ENCODE peak calls at places on chromosomes 2 and 18, in six cellular contexts. I, D, G, N, C and P are unnamed samples.

GRCh38 chr2:214895469-214895868 is 86.0 kb upstream of the BARD1 start:
- DNase-seq in C (no peak), I (no peak), D (no peak), N (no peak), G (no peak), P (no peak)

GRCh38 chr2:215383652-215384279 is 52.1 kb downstream of the FN1 start:
- DNase-seq in C (no peak), I (no peak), D (no peak), G (no peak), N (no peak), P (no peak)

GRCh38 chr2:19356545-19357382 is 1.7 kb downstream of the OSR1 start:
- DNase-seq in N (no peak), I (no peak), G (no peak), D (no peak), C (no peak), P (no peak)

GRCh38 chr2:227655454-227655853 is 11.2 kb upstream of the SCYGR5 start:
- DNase-seq in I (no peak), N (no peak), G (no peak), D (peak), C (peak), P (peak)

GRCh38 chr2:203238711-203239526 is at the start of gene CYP20A1:
- DNase-seq in G (peak), D (peak), N (peak), C (peak), I (peak), P (peak)

GRCh38 chr2:64697286-64698023 is 43.7 kb upstream of the SERTAD2 start:
- DNase-seq in G (no peak), D (no peak), C (no peak), N (no peak), I (no peak), P (no peak)

GRCh38 chr18:21955757-21956652 is 213.4 kb upstream of the GATA6 start:
- DNase-seq in G (peak), I (peak), N (peak), D (peak), C (no peak), P (peak)

GRCh38 chr2:44889118-44889517 is 52.4 kb upstream of the SIX3 start:
- DNase-seq in D (no peak), C (no peak), I (no peak), N (no peak), G (no peak), P (no peak)

GRCh38 chr18:13726972-13727331 is 479 bp downstream of the RNMT start:
- DNase-seq in N (peak), G (peak), D (peak), C (no peak), I (peak), P (peak)

GRCh38 chr2:143732931-143733330 is 603.7 kb downstream of the ARHGAP15 start:
- DNase-seq in D (no peak), N (no peak), I (no peak), C (no peak), G (no peak), P (no peak)

GRCh38 chr2:152542995-152543481 is 174.2 kb downstream of the PRPF40A start:
- DNase-seq in D (peak), I (peak), N (no peak), C (peak), G (no peak), P (no peak)

GRCh38 chr18:78766651-78767533 is 212.7 kb upstream of the SALL3 start:
- DNase-seq in I (no peak), C (no peak), D (no peak), G (no peak), N (no peak), P (no peak)

GRCh38 chr2:214019229-214019972 is 391.5 kb upstream of the VWC2L start:
- DNase-seq in I (no peak), D (peak), N (no peak), G (no peak), C (peak), P (peak)

GRCh38 chr2:166173263-166173662 is 45.4 kb upstream of the SCN1A start:
- DNase-seq in C (no peak), I (no peak), G (no peak), D (no peak), N (no peak), P (no peak)

GRCh38 chr2:205094031-205094430 is 548.8 kb downstream of the PARD3B start:
- DNase-seq in D (no peak), C (no peak), I (no peak), G (no peak), N (no peak), P (no peak)

GRCh38 chr18:12035481-12035880 is 54.2 kb downstream of the IMPA2 start:
- DNase-seq in D (no peak), I (no peak), G (no peak), N (no peak), C (no peak), P (no peak)

GRCh38 chr2:40466926-40467325 is 15.0 kb upstream of the SLC8A1 start:
- DNase-seq in I (no peak), G (no peak), D (no peak), C (no peak), N (no peak), P (no peak)

GRCh38 chr2:145158051-145158586 is 638.2 kb upstream of the ZEB2 start:
- DNase-seq in C (peak), G (no peak), I (no peak), D (peak), N (no peak), P (peak)

DNA sequence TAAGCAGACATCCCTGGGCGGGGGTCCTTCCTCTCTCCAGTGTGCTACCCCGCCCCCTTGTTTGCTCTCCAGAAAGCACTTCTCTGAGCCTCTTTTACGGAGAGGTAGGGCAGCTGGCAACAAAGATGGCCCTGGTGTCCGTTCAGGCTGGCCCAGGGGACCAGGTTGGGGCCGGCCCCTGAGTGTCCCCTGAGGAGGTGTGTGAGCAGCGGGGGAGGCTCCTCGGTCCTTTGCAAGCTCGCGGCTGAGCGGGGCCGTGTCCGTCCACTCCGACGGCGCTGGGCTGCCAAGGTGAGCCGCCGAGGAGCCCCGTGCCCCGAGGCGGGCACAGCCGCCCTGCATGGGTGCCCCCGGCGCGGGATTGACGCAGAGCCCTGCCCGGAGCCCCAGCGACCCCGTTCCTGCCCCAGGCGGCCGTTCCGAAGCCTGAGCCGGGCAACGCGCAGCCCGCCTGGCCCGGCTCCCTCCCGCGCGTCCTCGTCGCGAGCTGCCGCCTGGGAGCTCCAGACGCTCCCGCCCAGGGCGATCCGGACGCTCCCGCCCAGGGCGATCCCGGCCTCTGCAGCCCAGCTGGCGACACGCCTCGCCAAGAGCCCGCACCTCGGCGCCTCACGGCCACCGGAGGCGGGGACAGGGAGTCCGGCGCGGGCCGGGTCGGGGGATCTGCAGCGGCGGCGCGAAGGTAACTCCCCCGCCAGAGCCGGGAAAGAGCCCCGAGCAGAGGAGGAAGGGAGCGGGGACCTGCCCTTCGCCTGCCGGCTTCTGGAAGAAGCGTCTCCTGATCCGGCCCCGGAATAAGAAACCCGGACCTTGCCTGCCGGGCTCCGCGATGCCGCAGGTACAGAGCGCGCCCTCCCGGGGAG is at the start of gene PROKR1:
- DNase-seq in D (peak), C (no peak), N (peak), G (no peak), I (peak), P (peak)
- TF ChIP-seq CTCF in D (no peak), C (no peak), N (no peak), G (no peak), I (no peak), P (no peak)

DNA sequence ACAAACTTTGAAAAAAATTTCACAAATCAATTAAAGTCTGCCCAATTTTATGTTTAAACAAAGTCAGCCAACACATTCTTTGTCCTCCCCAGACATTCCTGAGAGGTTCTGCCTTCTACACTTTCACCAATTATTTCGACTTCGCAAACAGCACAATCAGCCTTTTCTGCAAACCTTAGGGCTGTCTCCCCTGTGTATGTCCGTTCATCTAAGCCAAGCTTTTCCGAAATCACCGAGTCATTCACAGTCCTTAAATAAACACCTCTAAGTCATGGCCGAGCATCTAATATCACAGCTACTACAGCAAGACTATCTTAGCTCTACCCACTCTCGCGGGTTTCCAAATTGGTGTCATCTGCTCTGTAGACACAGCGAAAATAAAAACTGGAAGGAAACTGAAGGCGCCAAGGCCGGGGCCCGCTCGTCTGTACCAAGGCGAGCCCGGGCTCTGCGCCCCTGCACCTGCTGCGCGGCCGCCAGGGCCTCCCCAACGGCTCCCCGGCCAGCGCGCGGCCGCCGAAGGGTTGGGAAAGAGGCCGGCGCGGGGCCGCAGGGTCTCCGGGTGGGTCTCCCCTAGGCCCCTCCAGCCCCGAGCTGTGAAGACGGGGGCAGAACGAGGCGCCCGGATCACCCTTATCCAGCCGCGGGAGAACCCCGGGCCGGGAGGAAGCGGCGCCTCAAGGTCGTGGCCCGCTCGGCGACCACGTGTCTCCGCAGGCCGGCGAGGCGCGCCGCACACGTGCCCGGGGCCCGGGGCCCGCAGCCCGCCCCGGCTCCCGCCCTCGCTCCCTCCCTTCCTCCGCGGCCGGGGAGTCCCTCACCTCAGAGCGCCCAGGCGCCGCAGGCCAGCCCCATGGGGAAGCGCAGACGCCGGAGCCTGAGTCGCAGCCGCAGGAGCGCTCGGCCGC is 573 bp downstream of the ODC1 start:
- DNase-seq in I (peak), D (peak), G (peak), C (no peak), N (peak), P (no peak)
- TF ChIP-seq CTCF in I (no peak), D (no peak), G (no peak), C (peak), N (no peak), P (no peak)

GRCh38 chr2:10305715-10306114 is 3.0 kb downstream of the HPCAL1 start:
- DNase-seq in C (no peak), N (peak), I (peak), G (no peak), D (no peak), P (peak)
- TF ChIP-seq CTCF in C (no peak), N (peak), I (no peak), G (no peak), D (no peak), P (no peak)

DNA sequence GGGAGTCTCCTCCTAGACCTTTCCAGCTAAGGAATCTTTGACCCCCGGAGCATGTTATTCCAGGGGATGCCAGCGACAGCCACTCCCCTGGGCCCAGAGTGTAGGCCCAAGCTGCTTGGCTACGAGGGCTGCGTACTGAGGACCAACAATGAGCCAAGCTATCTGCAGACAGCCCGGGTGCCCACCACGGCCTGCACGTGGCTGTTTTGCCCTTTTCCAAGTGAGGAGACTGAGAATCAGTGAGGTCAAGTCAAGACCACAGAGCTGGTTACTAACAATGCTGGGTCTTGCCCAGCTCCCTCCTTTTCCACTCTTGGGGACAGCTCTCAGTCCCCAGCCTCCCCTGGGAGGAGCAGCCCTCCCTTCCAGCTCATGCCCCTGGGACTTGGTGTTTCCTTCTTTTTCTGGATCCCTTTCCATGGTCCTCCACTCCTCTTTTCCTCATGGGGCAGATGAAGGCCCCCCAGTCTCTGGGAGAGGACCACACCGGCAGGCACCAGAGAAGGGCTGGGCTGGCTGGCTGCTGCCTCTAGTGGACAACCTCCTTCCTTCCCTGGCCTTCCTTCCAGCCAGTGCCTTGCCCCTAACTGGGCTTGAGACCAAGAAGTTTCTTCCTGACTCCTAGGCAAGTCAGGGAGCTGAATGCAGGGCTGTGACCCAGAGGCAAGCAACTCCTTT is 550 bp upstream of the MALL start:
- DNase-seq in G (no peak), D (peak), C (no peak), N (no peak), I (peak), P (peak)
- TF ChIP-seq CTCF in G (peak), D (peak), C (peak), N (no peak), I (no peak), P (peak)

GRCh38 chr2:14451312-14451711 is 181.2 kb upstream of the LRATD1 start:
- DNase-seq in I (no peak), G (peak), D (no peak), N (no peak), C (no peak), P (no peak)

GRCh38 chr2:14448340-14448739 is 184.2 kb upstream of the LRATD1 start:
- DNase-seq in G (no peak), I (no peak), D (no peak), N (no peak), C (no peak), P (no peak)

GRCh38 chr2:14445670-14446069 is 186.8 kb upstream of the LRATD1 start:
- DNase-seq in C (no peak), D (no peak), I (no peak), G (no peak), N (no peak), P (no peak)
- TF ChIP-seq CTCF in C (no peak), D (no peak), I (no peak), G (no peak), N (no peak), P (no peak)

DNA sequence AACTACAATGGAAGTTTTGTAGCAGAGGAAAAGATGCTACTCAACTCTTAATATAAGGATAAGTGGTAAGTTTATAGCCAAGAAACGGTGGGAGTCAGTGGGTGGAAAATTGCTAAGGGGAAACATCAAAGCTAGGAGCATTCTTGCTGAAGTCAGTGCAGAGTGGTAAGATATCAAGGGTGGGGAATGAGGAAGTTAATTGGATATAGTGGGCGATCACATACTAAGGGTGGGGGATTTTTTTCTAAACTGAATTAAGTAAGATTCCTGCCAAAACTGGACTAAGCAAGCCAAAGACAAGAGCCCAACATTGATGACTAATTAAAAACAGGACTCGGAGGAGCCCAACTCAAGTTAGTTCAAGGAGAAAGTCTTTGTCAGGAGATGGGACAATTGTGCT is 525.4 kb downstream of the CCDC85A start:
- DNase-seq in C (no peak), G (no peak), I (no peak), D (no peak), N (no peak), P (no peak)
- TF ChIP-seq CTCF in C (no peak), G (no peak), I (no peak), D (no peak), N (no peak), P (no peak)

GRCh38 chr18:61582205-61582710 is 249.0 kb downstream of the CDH20 start:
- DNase-seq in C (no peak), I (no peak), D (no peak), N (no peak), G (no peak), P (no peak)
- TF ChIP-seq CTCF in C (no peak), I (peak), D (no peak), N (peak), G (no peak), P (peak)